ENCODE peak calls at places on chromosomes 3 and 15, in nine cellular contexts. U, D, E, B, I, M, O, H and P are unnamed samples.

GRCh38 chr3:69740103-69741021 is 1.1 kb downstream of the MITF start:
- DNase-seq in I (peak), U (peak), E (no peak), B (no peak), H (peak), M (no peak), O (peak), D (peak), P (no peak)

GRCh38 chr3:31724681-31725080 is 192.0 kb downstream of the STT3B start:
- DNase-seq in O (peak), M (peak), E (no peak), B (no peak), U (no peak), I (peak), H (no peak), D (no peak), P (peak)

GRCh38 chr3:147200545-147200944 is 205.8 kb downstream of the ZIC4 start:
- DNase-seq in U (no peak), I (no peak), B (no peak), D (no peak), E (no peak), O (no peak), M (no peak), H (no peak), P (no peak)

GRCh38 chr3:34256791-34257190 is 458.4 kb downstream of the PDCD6IP start:
- DNase-seq in I (no peak), U (no peak), D (no peak), H (no peak), M (no peak), B (no peak), E (no peak), O (no peak), P (no peak)

GRCh38 chr15:73809728-73810501 is 56.8 kb upstream of the INSYN1 start:
- DNase-seq in H (no peak), B (no peak), M (peak), U (no peak), O (no peak), I (no peak), E (no peak), D (no peak), P (no peak)

GRCh38 chr15:59191855-59192237 is 14.8 kb upstream of the LDHAL6B start:
- DNase-seq in E (no peak), M (no peak), O (no peak), D (no peak), U (no peak), I (no peak), B (no peak), H (no peak), P (no peak)

GRCh38 chr3:165383381-165383780 is 187.2 kb upstream of the SLITRK3 start:
- DNase-seq in H (no peak), O (no peak), I (no peak), D (no peak), E (no peak), B (no peak), U (no peak), M (no peak), P (no peak)

GRCh38 chr3:46947981-46948791 is 28.4 kb downstream of the CCDC12 start:
- DNase-seq in B (no peak), D (no peak), O (no peak), I (peak), H (peak), E (no peak), U (peak), M (peak), P (peak)

GRCh38 chr3:152263711-152264110 is 5.0 kb upstream of the MBNL1 start:
- DNase-seq in M (no peak), B (no peak), U (no peak), H (no peak), O (no peak), D (no peak), I (no peak), E (no peak), P (no peak)

GRCh38 chr3:54476876-54477275 is 354.5 kb downstream of the CACNA2D3 start:
- DNase-seq in O (no peak), H (no peak), E (no peak), U (no peak), I (no peak), D (no peak), M (no peak), B (no peak), P (no peak)

GRCh38 chr3:71258116-71258515 is 325.4 kb downstream of the FOXP1 start:
- DNase-seq in I (no peak), E (no peak), O (peak), M (no peak), B (no peak), D (no peak), H (no peak), U (no peak), P (no peak)

GRCh38 chr3:127483902-127484591 is 106.5 kb downstream of the TPRA1 start:
- DNase-seq in E (no peak), U (no peak), O (no peak), I (no peak), D (peak), B (no peak), M (no peak), H (no peak), P (no peak)

GRCh38 chr3:127487196-127487595 is 103.3 kb downstream of the TPRA1 start:
- DNase-seq in D (peak), H (no peak), O (no peak), U (no peak), E (no peak), M (no peak), I (no peak), B (no peak), P (no peak)

GRCh38 chr3:127486337-127486944 is 104.1 kb downstream of the TPRA1 start:
- DNase-seq in U (no peak), H (no peak), M (no peak), D (peak), B (no peak), E (no peak), O (no peak), I (peak), P (no peak)

GRCh38 chr3:127484601-127485388 is 105.7 kb downstream of the TPRA1 start:
- DNase-seq in H (no peak), I (no peak), O (no peak), E (no peak), M (peak), D (peak), B (no peak), U (no peak), P (no peak)

GRCh38 chr3:127485396-127486170 is 105.0 kb downstream of the TPRA1 start:
- DNase-seq in U (no peak), B (peak), M (no peak), I (no peak), H (no peak), O (no peak), D (peak), E (no peak), P (no peak)
- TF ChIP-seq POLR2AphosphoS5 in U (no peak), B (no peak), M (no peak), I (no peak), H (no peak), O (no peak), D (no peak), E (no peak), P (no peak)

DNA sequence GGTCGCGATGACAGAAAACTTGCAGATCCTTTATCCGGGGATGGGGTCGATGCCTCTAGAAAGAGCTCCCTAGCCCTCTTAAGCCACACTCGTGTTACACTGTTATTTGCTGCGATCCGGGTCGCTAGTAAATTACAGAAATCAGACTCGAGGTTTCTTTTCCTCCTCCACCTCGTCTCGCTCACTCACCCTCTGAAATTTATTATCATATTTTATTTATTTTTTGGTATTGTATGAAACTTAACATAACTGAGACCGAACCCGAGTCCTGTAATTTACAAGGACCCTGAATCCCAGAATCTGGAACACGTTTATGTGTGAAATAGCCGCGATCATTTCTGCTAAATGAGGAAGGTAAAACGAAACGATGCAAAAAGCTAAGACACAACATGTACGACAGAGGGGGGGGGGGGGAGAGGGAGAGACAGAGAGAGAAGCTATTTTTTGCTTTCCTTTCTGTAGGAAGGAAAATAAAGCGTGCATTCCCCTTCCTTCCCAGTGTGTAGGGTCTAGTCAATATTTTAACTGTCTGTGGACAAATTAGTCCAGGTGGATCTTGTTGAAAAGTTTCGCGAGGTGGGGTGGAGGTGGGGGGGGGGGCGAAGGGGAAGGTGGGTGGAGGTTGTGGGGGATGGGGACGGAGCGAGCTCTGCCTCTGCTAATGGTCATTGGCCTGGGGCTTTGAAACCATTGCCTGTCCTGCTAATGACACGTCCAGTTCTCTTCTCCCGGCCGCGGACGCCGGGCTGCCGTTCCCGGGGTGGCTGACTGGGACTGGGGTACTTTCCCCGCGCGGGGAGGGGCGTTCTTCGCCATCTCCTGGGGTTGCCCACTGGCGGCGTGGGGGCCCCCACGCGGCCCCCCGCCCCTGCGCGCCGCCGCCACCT is 1.7 kb downstream of the BBX start:
- DNase-seq in E (no peak), H (peak), U (peak), I (peak), B (no peak), O (peak), M (peak), D (peak), P (peak)
- TF ChIP-seq POLR2AphosphoS5 in E (no peak), H (no peak), U (peak), I (no peak), B (peak), O (no peak), M (no peak), D (peak), P (no peak)

DNA sequence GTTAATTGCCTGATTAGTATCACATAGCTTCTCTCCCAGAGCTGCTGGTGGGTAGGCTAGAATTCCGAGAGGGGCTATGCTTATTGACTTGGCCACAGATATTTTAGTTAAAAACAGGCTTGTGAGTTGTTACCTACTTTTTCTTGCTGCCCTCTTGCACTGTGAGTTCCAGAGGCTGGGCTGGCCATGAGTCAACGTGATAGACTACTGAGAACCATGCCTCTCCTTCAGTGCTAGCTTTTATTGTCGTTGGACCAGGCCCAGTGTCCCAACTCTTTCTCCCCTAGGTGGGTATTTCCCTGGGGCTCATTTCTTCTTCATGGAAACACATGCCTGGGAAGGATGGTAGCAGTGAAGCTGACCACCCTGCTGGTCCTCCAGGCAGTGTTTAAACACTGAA is 20.4 kb upstream of the PCOLCE2 start:
- DNase-seq in O (no peak), M (no peak), U (no peak), D (no peak), B (no peak), H (no peak), I (no peak), E (no peak), P (no peak)
- TF ChIP-seq POLR2AphosphoS5 in O (no peak), M (no peak), U (no peak), D (no peak), B (no peak), H (no peak), I (no peak), E (no peak), P (no peak)

GRCh38 chr15:98873441-98874218 is 134.0 kb downstream of the PGPEP1L start:
- DNase-seq in E (no peak), M (no peak), I (no peak), H (no peak), B (no peak), O (no peak), D (no peak), U (peak), P (peak)

GRCh38 chr15:98876461-98877369 is 130.9 kb downstream of the PGPEP1L start:
- DNase-seq in I (no peak), D (no peak), B (no peak), U (no peak), E (no peak), H (no peak), M (no peak), O (no peak), P (no peak)

GRCh38 chr15:98875309-98875708 is 132.3 kb downstream of the PGPEP1L start:
- DNase-seq in E (no peak), M (no peak), H (no peak), B (no peak), O (no peak), U (no peak), D (no peak), I (no peak), P (no peak)

GRCh38 chr15:98874359-98874758 is 133.2 kb downstream of the PGPEP1L start:
- DNase-seq in U (no peak), M (no peak), H (no peak), O (no peak), I (no peak), B (no peak), D (no peak), E (no peak), P (no peak)

GRCh38 chr15:98874773-98875172 is 132.8 kb downstream of the PGPEP1L start:
- DNase-seq in D (no peak), B (no peak), H (no peak), I (no peak), O (no peak), M (no peak), E (no peak), U (no peak), P (peak)
- TF ChIP-seq POLR2AphosphoS5 in D (no peak), B (no peak), H (no peak), I (no peak), O (no peak), M (no peak), E (no peak), U (no peak), P (no peak)

GRCh38 chr3:30044515-30044914 is 561.9 kb upstream of the TGFBR2 start:
- DNase-seq in B (no peak), E (no peak), I (no peak), D (no peak), U (no peak), M (no peak), O (peak), H (no peak), P (no peak)
- TF ChIP-seq POLR2AphosphoS5 in B (no peak), E (no peak), I (no peak), D (no peak), U (no peak), M (no peak), O (no peak), H (no peak), P (no peak)

DNA sequence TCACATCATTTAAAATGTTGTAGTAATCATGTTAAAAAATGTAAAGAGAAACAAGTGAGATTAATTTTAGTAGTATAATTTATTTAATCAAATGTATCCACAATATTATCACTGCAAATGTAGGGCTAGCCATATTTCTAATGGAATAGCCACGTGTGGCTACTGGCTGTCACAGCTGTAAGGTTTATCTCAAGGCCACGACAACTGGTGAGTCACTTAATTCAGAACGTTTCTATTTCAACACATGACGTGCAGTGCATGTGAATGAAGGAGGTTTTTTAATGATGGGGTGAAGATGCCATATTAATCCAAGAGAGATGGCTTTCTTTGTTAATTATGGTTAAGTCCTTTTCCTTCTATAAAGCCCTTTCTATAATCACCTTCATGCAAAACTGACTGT is 212.0 kb downstream of the FEZF2 start:
- DNase-seq in B (no peak), M (no peak), U (no peak), H (no peak), E (no peak), I (no peak), O (no peak), D (no peak), P (no peak)
- TF ChIP-seq POLR2AphosphoS5 in B (peak), M (no peak), U (peak), H (no peak), E (no peak), I (no peak), O (no peak), D (peak), P (no peak)

DNA sequence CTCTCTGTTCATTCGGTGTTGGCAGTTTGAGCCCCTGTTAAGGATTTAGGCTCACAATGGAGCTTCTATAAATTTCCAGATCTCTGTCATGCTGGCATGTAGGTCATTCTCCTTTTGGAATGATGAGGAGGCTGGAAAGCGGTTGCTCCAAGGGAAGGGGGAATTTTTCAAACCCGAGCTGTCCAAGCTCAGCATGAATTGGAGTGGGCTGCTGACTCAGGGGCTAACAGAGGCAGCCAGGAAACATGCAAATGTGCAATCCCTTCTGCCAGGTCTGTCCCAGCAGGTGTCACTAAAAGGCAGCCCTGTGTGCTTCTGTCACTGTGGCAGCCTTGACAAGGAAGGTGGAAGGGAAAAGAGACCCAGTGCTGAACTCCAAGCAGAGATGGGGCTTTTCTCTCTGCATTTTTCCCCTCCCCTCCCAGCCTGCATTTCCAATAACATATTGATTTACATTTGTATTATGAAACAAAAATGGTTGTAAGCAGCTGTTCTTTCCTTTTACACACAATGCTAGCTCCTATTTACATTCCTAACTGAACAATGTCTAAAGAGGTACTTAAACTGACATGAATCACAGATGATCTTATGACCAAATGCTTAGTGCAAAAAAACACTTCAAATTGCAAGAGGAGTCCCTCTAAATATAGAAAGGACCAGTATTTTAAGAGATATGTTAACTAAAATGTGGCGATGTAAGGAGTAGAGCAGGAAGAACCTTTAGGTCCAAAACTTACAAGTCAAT is 84.4 kb upstream of the ATP10A start:
- DNase-seq in O (peak), E (no peak), D (no peak), H (no peak), M (no peak), I (no peak), B (no peak), U (no peak), P (no peak)
- TF ChIP-seq POLR2AphosphoS5 in O (no peak), E (no peak), D (no peak), H (no peak), M (no peak), I (no peak), B (no peak), U (no peak), P (no peak)